ENCODE peak calls at places on chromosomes 13 and 19, in six cellular contexts. One of them, this sample, is unnamed.

GRCh38 chr13:44474122-44474910 is 100.7 kb downstream of the SERP2 start:
- DNase-seq in cardiac fibroblast: peak; percentile 22
- DNase-seq in KBM-7: no peak
- DNase-seq in germinal center: no peak
- DNase-seq in HCEC 1CT: peak; percentile 9
- DNase-seq in progenitor cell of endocrine pancreas: no peak
- DNase-seq in this sample: no peak

GRCh38 chr13:28467886-28468519 is 26.9 kb downstream of the FLT1 start:
- DNase-seq in cardiac fibroblast: no peak
- DNase-seq in progenitor cell of endocrine pancreas: no peak
- DNase-seq in HCEC 1CT: no peak
- DNase-seq in germinal center: no peak
- DNase-seq in KBM-7: peak; percentile 77
- DNase-seq in this sample: peak; percentile 46

GRCh38 chr19:14073232-14073924 is 792 bp downstream of the MISP3 start:
- DNase-seq in germinal center: peak; percentile 86
- DNase-seq in HCEC 1CT: peak; percentile 70
- DNase-seq in cardiac fibroblast: peak; percentile 79
- DNase-seq in progenitor cell of endocrine pancreas: peak; percentile 64
- DNase-seq in KBM-7: peak; percentile 72
- DNase-seq in this sample: peak; percentile 99

GRCh38 chr19:7815325-7815724 is 14.7 kb upstream of the EVI5L start:
- DNase-seq in KBM-7: no peak
- DNase-seq in HCEC 1CT: no peak
- DNase-seq in germinal center: no peak
- DNase-seq in progenitor cell of endocrine pancreas: no peak
- DNase-seq in cardiac fibroblast: no peak
- DNase-seq in this sample: no peak

GRCh38 chr13:98822238-98822606 is 69.8 kb upstream of the SLC15A1 start:
- DNase-seq in progenitor cell of endocrine pancreas: no peak
- DNase-seq in HCEC 1CT: no peak
- DNase-seq in germinal center: no peak
- DNase-seq in cardiac fibroblast: peak; percentile 58
- DNase-seq in KBM-7: no peak
- DNase-seq in this sample: no peak

GRCh38 chr13:73745190-73745589 is 389.0 kb downstream of the KLF12 start:
- DNase-seq in KBM-7: no peak
- DNase-seq in HCEC 1CT: no peak
- DNase-seq in germinal center: no peak
- DNase-seq in cardiac fibroblast: no peak
- DNase-seq in progenitor cell of endocrine pancreas: no peak
- DNase-seq in this sample: no peak

GRCh38 chr19:27647423-27647822 is 1565.5 kb downstream of the UQCRFS1 start:
- DNase-seq in progenitor cell of endocrine pancreas: no peak
- DNase-seq in germinal center: no peak
- DNase-seq in cardiac fibroblast: no peak
- DNase-seq in HCEC 1CT: no peak
- DNase-seq in KBM-7: no peak
- DNase-seq in this sample: no peak

GRCh38 chr13:106867249-106867648 is 299.3 kb upstream of the ARGLU1 start:
- DNase-seq in KBM-7: peak; percentile 68
- DNase-seq in progenitor cell of endocrine pancreas: no peak
- DNase-seq in HCEC 1CT: no peak
- DNase-seq in germinal center: no peak
- DNase-seq in cardiac fibroblast: no peak
- DNase-seq in this sample: peak; percentile 64

GRCh38 chr19:57241181-57241580 is 749 bp downstream of the ZNF805 start:
- DNase-seq in KBM-7: no peak
- DNase-seq in progenitor cell of endocrine pancreas: no peak
- DNase-seq in HCEC 1CT: no peak
- DNase-seq in cardiac fibroblast: peak; percentile 51
- DNase-seq in germinal center: peak; percentile 11
- DNase-seq in this sample: peak; percentile 51

GRCh38 chr13:30235206-30235605 is 72.1 kb downstream of the KATNAL1 start:
- DNase-seq in cardiac fibroblast: peak; percentile 28
- DNase-seq in progenitor cell of endocrine pancreas: no peak
- DNase-seq in germinal center: no peak
- DNase-seq in HCEC 1CT: no peak
- DNase-seq in KBM-7: no peak
- DNase-seq in this sample: peak; percentile 8

GRCh38 chr19:49924004-49924880 is 4.8 kb upstream of the ATF5 start:
- DNase-seq in progenitor cell of endocrine pancreas: no peak
- DNase-seq in germinal center: no peak
- DNase-seq in cardiac fibroblast: no peak
- DNase-seq in KBM-7: no peak
- DNase-seq in HCEC 1CT: no peak
- DNase-seq in this sample: no peak

GRCh38 chr13:36067619-36068456 is 63.3 kb downstream of the DCLK1 start:
- DNase-seq in progenitor cell of endocrine pancreas: no peak
- DNase-seq in germinal center: no peak
- DNase-seq in KBM-7: no peak
- DNase-seq in cardiac fibroblast: no peak
- DNase-seq in HCEC 1CT: no peak
- DNase-seq in this sample: no peak

GRCh38 chr13:102702965-102703720 is 8.3 kb upstream of the METTL21C start:
- DNase-seq in KBM-7: no peak
- DNase-seq in cardiac fibroblast: no peak
- DNase-seq in progenitor cell of endocrine pancreas: no peak
- DNase-seq in germinal center: no peak
- DNase-seq in HCEC 1CT: no peak
- DNase-seq in this sample: no peak

GRCh38 chr19:42273407-42274064 is 4.5 kb downstream of the CIC start:
- DNase-seq in germinal center: no peak
- DNase-seq in HCEC 1CT: no peak
- DNase-seq in cardiac fibroblast: no peak
- DNase-seq in KBM-7: no peak
- DNase-seq in progenitor cell of endocrine pancreas: no peak
- DNase-seq in this sample: no peak

GRCh38 chr13:87999141-87999765 is 328.1 kb downstream of the SLITRK5 start:
- DNase-seq in progenitor cell of endocrine pancreas: no peak
- DNase-seq in HCEC 1CT: peak; percentile 65
- DNase-seq in germinal center: no peak
- DNase-seq in cardiac fibroblast: peak; percentile 12
- DNase-seq in KBM-7: no peak
- DNase-seq in this sample: no peak

GRCh38 chr19:9149976-9150375 is 9.8 kb downstream of the ZNF317 start:
- DNase-seq in HCEC 1CT: no peak
- DNase-seq in germinal center: no peak
- DNase-seq in KBM-7: no peak
- DNase-seq in progenitor cell of endocrine pancreas: no peak
- DNase-seq in cardiac fibroblast: no peak
- DNase-seq in this sample: no peak

GRCh38 chr19:10270616-10271394 is at the start of gene ICAM1:
- DNase-seq in germinal center: peak; percentile 82
- DNase-seq in progenitor cell of endocrine pancreas: no peak
- DNase-seq in cardiac fibroblast: peak; percentile 94
- DNase-seq in HCEC 1CT: peak; percentile 72
- DNase-seq in KBM-7: peak; percentile 82
- DNase-seq in this sample: peak; percentile 97

GRCh38 chr13:47932953-47933687 is 68.0 kb downstream of the SUCLA2 start:
- DNase-seq in cardiac fibroblast: no peak
- DNase-seq in KBM-7: peak; percentile 36
- DNase-seq in germinal center: no peak
- DNase-seq in progenitor cell of endocrine pancreas: no peak
- DNase-seq in HCEC 1CT: no peak
- DNase-seq in this sample: peak; percentile 76

GRCh38 chr13:71864981-71865857 is 1.8 kb downstream of the DACH1 start:
- DNase-seq in HCEC 1CT: no peak
- DNase-seq in KBM-7: no peak
- DNase-seq in germinal center: no peak
- DNase-seq in cardiac fibroblast: no peak
- DNase-seq in progenitor cell of endocrine pancreas: peak; percentile 19
- DNase-seq in this sample: no peak

GRCh38 chr13:41411536-41411935 is 45.8 kb upstream of the RGCC start:
- DNase-seq in HCEC 1CT: peak; percentile 52
- DNase-seq in progenitor cell of endocrine pancreas: no peak
- DNase-seq in germinal center: no peak
- DNase-seq in KBM-7: peak; percentile 20
- DNase-seq in cardiac fibroblast: peak; percentile 80
- DNase-seq in this sample: peak; percentile 40

GRCh38 chr13:80680786-80681366 is 339.9 kb upstream of the SPRY2 start:
- DNase-seq in KBM-7: no peak
- DNase-seq in HCEC 1CT: peak; percentile 12
- DNase-seq in germinal center: no peak
- DNase-seq in progenitor cell of endocrine pancreas: no peak
- DNase-seq in cardiac fibroblast: no peak
- DNase-seq in this sample: no peak

GRCh38 chr19:478236-478888 is 17.5 kb upstream of the SHC2 start:
- DNase-seq in progenitor cell of endocrine pancreas: no peak
- DNase-seq in cardiac fibroblast: no peak
- DNase-seq in germinal center: no peak
- DNase-seq in HCEC 1CT: no peak
- DNase-seq in KBM-7: no peak
- DNase-seq in this sample: no peak

GRCh38 chr13:110949116-110949515 is 34.2 kb upstream of the ANKRD10 start:
- DNase-seq in HCEC 1CT: no peak
- DNase-seq in KBM-7: no peak
- DNase-seq in cardiac fibroblast: no peak
- DNase-seq in progenitor cell of endocrine pancreas: no peak
- DNase-seq in germinal center: no peak
- DNase-seq in this sample: no peak

GRCh38 chr19:34181111-34181864 is 9.0 kb downstream of the LSM14A start:
- DNase-seq in KBM-7: no peak
- DNase-seq in germinal center: no peak
- DNase-seq in cardiac fibroblast: no peak
- DNase-seq in HCEC 1CT: no peak
- DNase-seq in progenitor cell of endocrine pancreas: no peak
- DNase-seq in this sample: no peak